ENCODE peak calls at places on chromosomes 7 and 10, in seven cellular contexts. I is stimulated activated CD4-positive, alpha-beta T cell treated with anti-CD3 and anti-CD28 coated beads, Interleukin-15, amount 100 ng/mL, for 1 hour; N is stimulated activated CD8-positive, alpha-beta memory T cell treated with anti-CD3 and anti-CD28 coated beads, Interleukin-15, amount 100 ng/mL, for 24 hours; E is aorta; O is Daoy; R is AG09309; K is Calu3. P is an unnamed sample.

GRCh38 chr10:15313844-15314243 is 57.2 kb downstream of the FAM171A1 start:
- DNase-seq in N (no peak), K (no peak), E (no peak), I (no peak), O (no peak), R (no peak), P (no peak)

GRCh38 chr7:124497209-124497608 is 268.4 kb downstream of the GPR37 start:
- DNase-seq in R (no peak), E (no peak), K (no peak), I (no peak), O (no peak), N (no peak), P (no peak)

GRCh38 chr10:24118246-24118645 is 90.7 kb upstream of the KIAA1217 start:
- DNase-seq in I (no peak), E (no peak), N (no peak), R (no peak), O (no peak), K (no peak), P (no peak)

GRCh38 chr7:116652793-116653192 is 19.2 kb upstream of the MET start:
- DNase-seq in K (no peak), O (peak), E (no peak), R (no peak), N (no peak), I (no peak), P (no peak)

GRCh38 chr7:139284252-139284896 is 53.3 kb downstream of the UBN2 start:
- DNase-seq in N (no peak), E (no peak), I (no peak), O (no peak), K (no peak), R (no peak), P (no peak)

GRCh38 chr7:117951285-117951684 is 78.0 kb upstream of the CTTNBP2 start:
- DNase-seq in N (no peak), R (no peak), I (no peak), K (no peak), O (peak), E (no peak), P (no peak)

GRCh38 chr10:79890469-79890868 is 58.4 kb downstream of the SFTPD start:
- DNase-seq in N (no peak), E (no peak), R (no peak), I (no peak), O (no peak), K (no peak), P (no peak)

GRCh38 chr7:7554021-7554432 is 12.7 kb upstream of the MIOS start:
- DNase-seq in E (no peak), R (peak), N (no peak), K (no peak), I (no peak), O (peak), P (peak)

GRCh38 chr7:78018541-78019456 is 220.2 kb downstream of the PHTF2 start:
- DNase-seq in K (peak), I (no peak), O (peak), N (no peak), R (no peak), E (no peak), P (peak)

GRCh38 chr7:139869886-139870285 is 40.8 kb downstream of the TBXAS1 start:
- DNase-seq in E (no peak), I (no peak), O (no peak), N (no peak), K (no peak), R (no peak), P (no peak)

GRCh38 chr10:72009430-72010081 is 45.4 kb downstream of the CHST3 start:
- DNase-seq in K (no peak), E (peak), N (no peak), O (peak), R (peak), I (no peak), P (peak)

GRCh38 chr10:116385994-116386809 is 41.4 kb upstream of the PNLIPRP3 start:
- DNase-seq in O (peak), K (peak), I (no peak), N (no peak), R (peak), E (no peak), P (no peak)

GRCh38 chr10:70456164-70456563 is 14.7 kb upstream of the NODAL start:
- DNase-seq in N (no peak), E (no peak), R (no peak), K (no peak), O (no peak), I (no peak), P (no peak)

GRCh38 chr10:114412907-114413386 is 8.6 kb upstream of the AFAP1L2 start:
- DNase-seq in O (peak), N (no peak), K (peak), E (no peak), R (no peak), I (no peak), P (peak)

GRCh38 chr7:156640949-156641485 is 443 bp downstream of the RNF32 start:
- DNase-seq in O (peak), I (no peak), K (peak), E (no peak), R (no peak), N (no peak), P (peak)

GRCh38 chr10:126041804-126042231 is 145.5 kb downstream of the FANK1 start:
- DNase-seq in N (peak), O (peak), K (peak), E (peak), I (peak), R (no peak), P (no peak)

GRCh38 chr10:110634527-110635209 is 9.5 kb upstream of the RBM20 start:
- DNase-seq in I (no peak), R (no peak), N (no peak), E (peak), K (peak), O (peak), P (no peak)

P was measured in MG63.